ENCODE peak calls at places on chromosomes 3 and 15, in ten cellular contexts. One of them, this sample, is unnamed.

GRCh38 chr3:132625613-132626012 is 28.5 kb downstream of the ACKR4 start:
- DNase-seq in breast epithelium: no peak
- DNase-seq in lower lobe of right lung: no peak
- DNase-seq in endothelial cell of umbilical vein: no peak
- DNase-seq in GM23248: no peak
- DNase-seq in tibial artery: no peak
- DNase-seq in K562: no peak
- DNase-seq in A549: no peak
- DNase-seq in GM23338: no peak
- DNase-seq in uterus: no peak
- DNase-seq in this sample: no peak

GRCh38 chr3:14440531-14441239 is 38.3 kb downstream of the SLC6A6 start:
- DNase-seq in breast epithelium: no peak
- DNase-seq in lower lobe of right lung: no peak
- DNase-seq in endothelial cell of umbilical vein: peak; percentile 50
- DNase-seq in GM23248: no peak
- DNase-seq in tibial artery: no peak
- DNase-seq in K562: no peak
- DNase-seq in A549: no peak
- DNase-seq in GM23338: peak; percentile 77
- DNase-seq in uterus: no peak
- DNase-seq in this sample: no peak

GRCh38 chr3:126267169-126267975 is 87.0 kb upstream of the ALDH1L1 start:
- DNase-seq in breast epithelium: no peak
- DNase-seq in lower lobe of right lung: peak; percentile 88
- DNase-seq in endothelial cell of umbilical vein: peak; percentile 89
- DNase-seq in GM23248: peak; percentile 90
- DNase-seq in tibial artery: peak; percentile 96
- DNase-seq in K562: no peak
- DNase-seq in A549: peak; percentile 28
- DNase-seq in GM23338: peak; percentile 96
- DNase-seq in uterus: peak; percentile 76
- DNase-seq in this sample: no peak

GRCh38 chr3:5309602-5310001 is 122.1 kb downstream of the EDEM1 start:
- DNase-seq in breast epithelium: no peak
- DNase-seq in lower lobe of right lung: no peak
- DNase-seq in endothelial cell of umbilical vein: no peak
- DNase-seq in GM23248: no peak
- DNase-seq in tibial artery: no peak
- DNase-seq in K562: no peak
- DNase-seq in A549: no peak
- DNase-seq in GM23338: no peak
- DNase-seq in uterus: no peak
- DNase-seq in this sample: no peak

GRCh38 chr3:88141458-88142083 is 8.2 kb upstream of the C3orf38 start:
- DNase-seq in breast epithelium: no peak
- DNase-seq in lower lobe of right lung: no peak
- DNase-seq in endothelial cell of umbilical vein: no peak
- DNase-seq in GM23248: peak; percentile 77
- DNase-seq in tibial artery: no peak
- DNase-seq in K562: no peak
- DNase-seq in A549: no peak
- DNase-seq in GM23338: no peak
- DNase-seq in uterus: no peak
- DNase-seq in this sample: no peak

GRCh38 chr3:169455472-169455871 is 208.0 kb downstream of the MECOM start:
- DNase-seq in breast epithelium: no peak
- DNase-seq in lower lobe of right lung: no peak
- DNase-seq in endothelial cell of umbilical vein: no peak
- DNase-seq in GM23248: no peak
- DNase-seq in tibial artery: no peak
- DNase-seq in K562: no peak
- DNase-seq in A549: no peak
- DNase-seq in GM23338: no peak
- DNase-seq in uterus: no peak
- DNase-seq in this sample: no peak

GRCh38 chr3:139937674-139938279 is 2.8 kb downstream of the CLSTN2 start:
- DNase-seq in breast epithelium: no peak
- DNase-seq in lower lobe of right lung: no peak
- DNase-seq in endothelial cell of umbilical vein: peak; percentile 34
- DNase-seq in GM23248: peak; percentile 72
- DNase-seq in tibial artery: no peak
- DNase-seq in K562: peak; percentile 53
- DNase-seq in A549: peak; percentile 24
- DNase-seq in GM23338: peak; percentile 57
- DNase-seq in uterus: peak; percentile 52
- DNase-seq in this sample: no peak

GRCh38 chr3:128487813-128488635 is 5.0 kb downstream of the GATA2 start:
- DNase-seq in breast epithelium: peak; percentile 72
- DNase-seq in lower lobe of right lung: peak; percentile 77
- DNase-seq in endothelial cell of umbilical vein: peak; percentile 94
- DNase-seq in GM23248: peak; percentile 99
- DNase-seq in tibial artery: peak; percentile 85
- DNase-seq in K562: peak; percentile 95
- DNase-seq in A549: peak; percentile 89
- DNase-seq in GM23338: peak; percentile 97
- DNase-seq in uterus: peak; percentile 97
- DNase-seq in this sample: no peak

GRCh38 chr15:66862111-66862815 is 160.2 kb downstream of the SMAD6 start:
- DNase-seq in breast epithelium: peak; percentile 14
- DNase-seq in lower lobe of right lung: no peak
- DNase-seq in endothelial cell of umbilical vein: no peak
- DNase-seq in GM23248: peak; percentile 84
- DNase-seq in tibial artery: peak; percentile 40
- DNase-seq in K562: no peak
- DNase-seq in A549: peak; percentile 43
- DNase-seq in GM23338: peak; percentile 29
- DNase-seq in uterus: no peak
- DNase-seq in this sample: no peak

GRCh38 chr15:49421991-49422390 is 1.1 kb upstream of the FGF7 start:
- DNase-seq in breast epithelium: no peak
- DNase-seq in lower lobe of right lung: peak; percentile 64
- DNase-seq in endothelial cell of umbilical vein: peak; percentile 65
- DNase-seq in GM23248: peak; percentile 69
- DNase-seq in tibial artery: peak; percentile 69
- DNase-seq in K562: peak; percentile 31
- DNase-seq in A549: no peak
- DNase-seq in GM23338: peak; percentile 75
- DNase-seq in uterus: peak; percentile 68
- DNase-seq in this sample: no peak

GRCh38 chr3:197216169-197216860 is 82.1 kb downstream of the DLG1 start:
- DNase-seq in breast epithelium: no peak
- DNase-seq in lower lobe of right lung: no peak
- DNase-seq in endothelial cell of umbilical vein: peak; percentile 74
- DNase-seq in GM23248: peak; percentile 50
- DNase-seq in tibial artery: no peak
- DNase-seq in K562: no peak
- DNase-seq in A549: no peak
- DNase-seq in GM23338: no peak
- DNase-seq in uterus: no peak
- DNase-seq in this sample: no peak

GRCh38 chr3:109685084-109686079 is 348.0 kb upstream of the DPPA4 start:
- DNase-seq in breast epithelium: no peak
- DNase-seq in lower lobe of right lung: no peak
- DNase-seq in endothelial cell of umbilical vein: no peak
- DNase-seq in GM23248: peak; percentile 100
- DNase-seq in tibial artery: peak; percentile 98
- DNase-seq in K562: no peak
- DNase-seq in A549: peak; percentile 60
- DNase-seq in GM23338: no peak
- DNase-seq in uterus: peak; percentile 22
- DNase-seq in this sample: no peak

GRCh38 chr15:86139828-86140227 is 60.2 kb downstream of the AGBL1 start:
- DNase-seq in breast epithelium: no peak
- DNase-seq in lower lobe of right lung: no peak
- DNase-seq in endothelial cell of umbilical vein: no peak
- DNase-seq in GM23248: no peak
- DNase-seq in tibial artery: no peak
- DNase-seq in K562: peak; percentile 15
- DNase-seq in A549: peak; percentile 11
- DNase-seq in GM23338: peak; percentile 74
- DNase-seq in uterus: no peak
- DNase-seq in this sample: no peak

GRCh38 chr15:79541176-79541575 is 109.0 kb downstream of the MINAR1 start:
- DNase-seq in breast epithelium: no peak
- DNase-seq in lower lobe of right lung: no peak
- DNase-seq in endothelial cell of umbilical vein: no peak
- DNase-seq in GM23248: no peak
- DNase-seq in tibial artery: no peak
- DNase-seq in K562: no peak
- DNase-seq in A549: no peak
- DNase-seq in GM23338: no peak
- DNase-seq in uterus: no peak
- DNase-seq in this sample: no peak

GRCh38 chr3:69748503-69748902 is 9.2 kb downstream of the MITF start:
- DNase-seq in breast epithelium: no peak
- DNase-seq in lower lobe of right lung: no peak
- DNase-seq in endothelial cell of umbilical vein: no peak
- DNase-seq in GM23248: no peak
- DNase-seq in tibial artery: no peak
- DNase-seq in K562: no peak
- DNase-seq in A549: no peak
- DNase-seq in GM23338: no peak
- DNase-seq in uterus: no peak
- DNase-seq in this sample: no peak
- H3K4me1 ChIP-seq in breast epithelium: no peaks in the 10 kb centered on the region
- H3K4me1 ChIP-seq in lower lobe of right lung: peaks cover 54% of the 10 kb centered on the region
- H3K4me1 ChIP-seq in endothelial cell of umbilical vein: no peaks in the 10 kb centered on the region
- H3K4me1 ChIP-seq in GM23248: no peaks in the 10 kb centered on the region
- H3K4me1 ChIP-seq in tibial artery: peaks cover 31% of the 10 kb centered on the region
- H3K4me1 ChIP-seq in K562: no peaks in the 10 kb centered on the region
- H3K4me1 ChIP-seq in A549: peaks cover 12% of the 10 kb centered on the region
- H3K4me1 ChIP-seq in GM23338: no peaks in the 10 kb centered on the region
- H3K4me1 ChIP-seq in uterus: peaks cover 30% of the 10 kb centered on the region
- H3K4me1 ChIP-seq in this sample: no peaks in the 10 kb centered on the region

GRCh38 chr15:77543159-77543882 is 89.4 kb downstream of the LINGO1 start:
- DNase-seq in breast epithelium: peak; percentile 86
- DNase-seq in lower lobe of right lung: peak; percentile 90
- DNase-seq in endothelial cell of umbilical vein: peak; percentile 80
- DNase-seq in GM23248: peak; percentile 94
- DNase-seq in tibial artery: peak; percentile 89
- DNase-seq in K562: peak; percentile 93
- DNase-seq in A549: peak; percentile 97
- DNase-seq in GM23338: peak; percentile 95
- DNase-seq in uterus: peak; percentile 82
- DNase-seq in this sample: peak; percentile 49
- H3K4me3 ChIP-seq in breast epithelium: peak overlapping the region; percentile 42
- H3K4me3 ChIP-seq in lower lobe of right lung: peak overlapping the region; percentile 59
- H3K4me3 ChIP-seq in endothelial cell of umbilical vein: peak overlapping the region; percentile 25
- H3K4me3 ChIP-seq in GM23248: peak overlapping the region; percentile 68
- H3K4me3 ChIP-seq in tibial artery: peak overlapping the region; percentile 52
- H3K4me3 ChIP-seq in K562: peak overlapping the region; percentile 42
- H3K4me3 ChIP-seq in A549: peak overlapping the region; percentile 57
- H3K4me3 ChIP-seq in GM23338: peak overlapping the region; percentile 44
- H3K4me3 ChIP-seq in uterus: no peak overlapping the region
- H3K4me3 ChIP-seq in this sample: peak overlapping the region; percentile 80

DNA sequence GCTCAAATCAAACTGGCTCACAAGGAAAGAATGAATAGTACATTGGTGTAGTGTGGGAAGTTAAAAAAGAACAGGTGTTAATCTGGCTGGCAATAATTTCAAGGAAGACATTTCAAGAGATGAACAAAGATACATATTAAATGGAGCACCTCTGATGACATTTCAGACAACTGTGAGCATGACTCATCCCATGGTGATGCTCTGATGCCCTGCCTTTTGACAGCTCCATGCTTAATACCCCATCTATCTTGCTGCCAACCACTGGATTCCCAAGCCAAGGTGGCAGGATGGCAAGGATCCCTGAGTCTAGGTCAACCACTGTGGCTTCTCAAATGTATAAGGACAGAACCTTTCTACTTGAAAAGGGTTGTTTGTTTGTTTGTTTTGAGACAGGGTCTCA is 29.3 kb downstream of the LRRC2 start:
- DNase-seq in breast epithelium: no peak
- DNase-seq in lower lobe of right lung: no peak
- DNase-seq in endothelial cell of umbilical vein: no peak
- DNase-seq in GM23248: no peak
- DNase-seq in tibial artery: no peak
- DNase-seq in K562: no peak
- DNase-seq in A549: no peak
- DNase-seq in GM23338: no peak
- DNase-seq in uterus: no peak
- DNase-seq in this sample: no peak
- H3K4me1 ChIP-seq in breast epithelium: no peaks in the 10 kb centered on the region
- H3K4me1 ChIP-seq in lower lobe of right lung: peaks cover 10% of the 10 kb centered on the region
- H3K4me1 ChIP-seq in endothelial cell of umbilical vein: peaks cover 11% of the 10 kb centered on the region
- H3K4me1 ChIP-seq in GM23248: peaks cover 21% of the 10 kb centered on the region
- H3K4me1 ChIP-seq in tibial artery: no peaks in the 10 kb centered on the region
- H3K4me1 ChIP-seq in K562: peaks cover 13% of the 10 kb centered on the region
- H3K4me1 ChIP-seq in A549: no peaks in the 10 kb centered on the region
- H3K4me1 ChIP-seq in GM23338: peaks cover 9% of the 10 kb centered on the region
- H3K4me1 ChIP-seq in uterus: no peaks in the 10 kb centered on the region
- H3K4me1 ChIP-seq in this sample: peaks cover 27% of the 10 kb centered on the region

DNA sequence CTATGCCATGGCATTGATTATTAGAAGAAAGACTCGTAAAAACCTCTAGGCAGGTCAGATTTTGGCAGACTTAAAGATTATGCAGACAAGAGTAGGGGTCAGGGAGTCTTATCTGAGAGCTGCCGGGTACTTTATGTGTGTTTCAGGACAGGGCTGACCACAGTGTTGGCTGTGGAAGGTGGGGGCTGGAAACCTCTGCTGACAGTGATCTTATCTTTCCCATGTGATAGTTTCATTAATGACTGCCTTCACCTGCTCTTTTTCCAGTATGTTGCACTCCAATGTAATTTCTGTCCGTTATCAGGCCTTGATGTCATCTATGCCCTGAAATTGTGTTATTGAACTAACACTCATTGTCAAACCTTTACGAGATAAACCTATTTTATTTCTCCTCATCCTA is 49.9 kb downstream of the B3GALNT1 start:
- DNase-seq in breast epithelium: no peak
- DNase-seq in lower lobe of right lung: no peak
- DNase-seq in endothelial cell of umbilical vein: no peak
- DNase-seq in GM23248: no peak
- DNase-seq in tibial artery: no peak
- DNase-seq in K562: no peak
- DNase-seq in A549: no peak
- DNase-seq in GM23338: no peak
- DNase-seq in uterus: no peak
- DNase-seq in this sample: no peak
- H3K4me3 ChIP-seq in breast epithelium: no peak overlapping the region
- H3K4me3 ChIP-seq in lower lobe of right lung: no peak overlapping the region
- H3K4me3 ChIP-seq in endothelial cell of umbilical vein: no peak overlapping the region
- H3K4me3 ChIP-seq in GM23248: no peak overlapping the region
- H3K4me3 ChIP-seq in tibial artery: no peak overlapping the region
- H3K4me3 ChIP-seq in K562: no peak overlapping the region
- H3K4me3 ChIP-seq in A549: no peak overlapping the region
- H3K4me3 ChIP-seq in GM23338: no peak overlapping the region
- H3K4me3 ChIP-seq in uterus: no peak overlapping the region
- H3K4me3 ChIP-seq in this sample: no peak overlapping the region